ENCODE peak calls at places on chromosomes 4 and X, in six cellular contexts. F is sigmoid colon, Y is upper lobe of left lung, E is SK-N-SH, D is heart right ventricle, C is HepG2. U is an unnamed sample.

GRCh38 chr4:123811763-123812390 is 415.3 kb downstream of the SPRY1 start:
- DNase-seq in F (no peak), Y (no peak), E (no peak), D (no peak), C (no peak), U (no peak)

GRCh38 chrX:71181910-71182799 is 37.5 kb downstream of the NLGN3 start:
- DNase-seq in F (peak; percentile 94), Y (peak; percentile 89), E (peak; percentile 77), D (peak; percentile 92), C (peak; percentile 95), U (peak; percentile 66)

GRCh38 chr4:16897351-16897750 is 1.1 kb downstream of the LDB2 start:
- DNase-seq in F (no peak), Y (no peak), E (no peak), D (no peak), C (no peak), U (no peak)

GRCh38 chr4:82782626-82783025 is 16.0 kb downstream of the SCD5 start:
- DNase-seq in F (no peak), Y (no peak), E (no peak), D (no peak), C (no peak), U (no peak)

GRCh38 chr4:181728567-181728966 is 514.6 kb upstream of the TENM3 start:
- DNase-seq in F (no peak), Y (no peak), E (no peak), D (no peak), C (no peak), U (no peak)

GRCh38 chrX:43349363-43349762 is 306.7 kb upstream of the MAOA start:
- DNase-seq in F (no peak), Y (peak; percentile 37), E (peak; percentile 25), D (no peak), C (peak; percentile 44), U (no peak)

GRCh38 chr4:7169134-7169533 is 23.2 kb upstream of the SORCS2 start:
- DNase-seq in F (no peak), Y (peak; percentile 14), E (no peak), D (no peak), C (no peak), U (no peak)

GRCh38 chr4:165192956-165193355 is 14.4 kb upstream of the KLHL2 start:
- DNase-seq in F (no peak), Y (no peak), E (no peak), D (no peak), C (no peak), U (no peak)

GRCh38 chr4:137531951-137532868 is at the start of gene PCDH18:
- DNase-seq in F (peak; percentile 97), Y (peak; percentile 66), E (peak; percentile 59), D (peak; percentile 92), C (no peak), U (no peak)

GRCh38 chrX:151488677-151489076 is 74.8 kb upstream of the PASD1 start:
- DNase-seq in F (no peak), Y (no peak), E (peak; percentile 5), D (no peak), C (peak; percentile 3), U (no peak)

GRCh38 chr4:74423101-74423500 is 21.8 kb upstream of the AREG start:
- DNase-seq in F (no peak), Y (no peak), E (no peak), D (peak; percentile 68), C (no peak), U (no peak)

GRCh38 chr4:169254546-169254983 is 16.2 kb downstream of the SH3RF1 start:
- DNase-seq in F (no peak), Y (peak; percentile 40), E (no peak), D (peak; percentile 41), C (peak; percentile 67), U (no peak)

GRCh38 chr4:45280121-45280520 is 553.8 kb upstream of the GNPDA2 start:
- DNase-seq in F (no peak), Y (no peak), E (no peak), D (no peak), C (no peak), U (no peak)

GRCh38 chr4:141133146-141134006 is at the start of gene RNF150:
- DNase-seq in F (peak; percentile 90), Y (peak; percentile 53), E (peak; percentile 87), D (peak; percentile 84), C (peak; percentile 65), U (no peak)

GRCh38 chr4:109548655-109549054 is 11.4 kb upstream of the MCUB start:
- DNase-seq in F (no peak), Y (peak; percentile 46), E (no peak), D (peak; percentile 22), C (no peak), U (no peak)

GRCh38 chr4:127309360-127310095 is 323.2 kb upstream of the INTU start:
- DNase-seq in F (no peak), Y (no peak), E (no peak), D (no peak), C (no peak), U (no peak)

GRCh38 chrX:100417671-100418070 is 7.6 kb upstream of the PCDH19 start:
- DNase-seq in F (no peak), Y (no peak), E (no peak), D (peak; percentile 27), C (no peak), U (no peak)

GRCh38 chrX:140480765-140481164 is 24.1 kb downstream of the SOX3 start:
- DNase-seq in F (no peak), Y (no peak), E (no peak), D (no peak), C (no peak), U (no peak)

GRCh38 chr4:88177981-88178632 is 19.7 kb upstream of the ABCG2 start:
- DNase-seq in F (no peak), Y (peak; percentile 84), E (no peak), D (no peak), C (peak; percentile 28), U (no peak)

GRCh38 chr4:64068096-64068495 is 341.2 kb downstream of the TECRL start:
- DNase-seq in F (no peak), Y (no peak), E (no peak), D (no peak), C (no peak), U (no peak)

GRCh38 chr4:83230928-83231327 is 53.7 kb downstream of the COQ2 start:
- DNase-seq in F (no peak), Y (no peak), E (no peak), D (no peak), C (no peak), U (no peak)

GRCh38 chr4:88264338-88264737 is 20.0 kb downstream of the PPM1K start:
- DNase-seq in F (no peak), Y (no peak), E (no peak), D (no peak), C (no peak), U (no peak)

GRCh38 chr4:164396439-164396838 is 357.5 kb upstream of the SMIM31 start:
- DNase-seq in F (no peak), Y (no peak), E (no peak), D (no peak), C (no peak), U (no peak)

GRCh38 chr4:174358823-174359222 is 75.1 kb downstream of the CEP44 start:
- DNase-seq in F (no peak), Y (no peak), E (no peak), D (no peak), C (no peak), U (no peak)

GRCh38 chr4:42074294-42074693 is 78.2 kb downstream of the BEND4 start:
- DNase-seq in F (no peak), Y (no peak), E (no peak), D (no peak), C (no peak), U (no peak)

GRCh38 chr4:21986312-21986711 is 37.7 kb upstream of the KCNIP4 start:
- DNase-seq in F (no peak), Y (no peak), E (no peak), D (no peak), C (no peak), U (no peak)

GRCh38 chr4:92121099-92121498 is 182.7 kb upstream of the GRID2 start:
- DNase-seq in F (no peak), Y (no peak), E (no peak), D (peak; percentile 5), C (no peak), U (no peak)

GRCh38 chrX:106928227-106928626 is 8.0 kb downstream of the CLDN2 start:
- DNase-seq in F (no peak), Y (no peak), E (no peak), D (no peak), C (no peak), U (no peak)

GRCh38 chrX:54807524-54808108 is at the start of gene MAGED2:
- DNase-seq in F (no peak), Y (no peak), E (peak; percentile 62), D (peak; percentile 27), C (no peak), U (peak; percentile 33)

GRCh38 chrX:11446951-11447350 is 153.7 kb downstream of the AMELX start:
- DNase-seq in F (no peak), Y (no peak), E (no peak), D (no peak), C (no peak), U (no peak)

GRCh38 chrX:69539437-69539836 is 35.3 kb downstream of the NALF2 start:
- DNase-seq in F (no peak), Y (no peak), E (no peak), D (no peak), C (no peak), U (no peak)
- H3K9me3 ChIP-seq in F (no peaks in the 10 kb centered on the region), Y (no peaks in the 10 kb centered on the region), E (no peaks in the 10 kb centered on the region), D (no peaks in the 10 kb centered on the region), C (no peaks in the 10 kb centered on the region), U (no peaks in the 10 kb centered on the region)

DNA sequence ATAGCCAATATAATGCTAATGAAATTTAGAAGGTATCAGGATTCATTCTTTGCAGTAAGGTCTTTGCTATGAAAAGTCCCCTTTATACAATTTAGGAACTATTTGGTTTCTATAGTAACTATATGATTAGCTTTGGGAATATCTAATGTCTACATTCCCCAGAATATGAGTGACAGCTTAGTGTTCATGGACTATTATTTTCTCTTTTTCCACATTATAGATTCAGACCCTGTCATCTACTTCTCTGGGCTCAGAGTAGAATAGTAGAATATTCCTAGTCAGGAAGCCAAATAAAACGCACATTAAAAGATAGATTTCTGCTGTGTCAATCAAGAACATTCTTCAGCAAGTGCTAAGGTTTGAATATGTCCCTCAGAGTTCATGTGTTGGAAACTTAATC is 26.1 kb upstream of the SULT1B1 start:
- DNase-seq in F (no peak), Y (no peak), E (no peak), D (no peak), C (no peak), U (no peak)
- H3K9me3 ChIP-seq in F (no peaks in the 10 kb centered on the region), Y (no peaks in the 10 kb centered on the region), E (no peaks in the 10 kb centered on the region), D (no peaks in the 10 kb centered on the region), C (no peaks in the 10 kb centered on the region), U (no peaks in the 10 kb centered on the region)

GRCh38 chrX:143754183-143754582 is 33.6 kb upstream of the SPANXN2 start:
- DNase-seq in F (no peak), Y (no peak), E (no peak), D (no peak), C (no peak), U (no peak)

GRCh38 chrX:143757375-143757774 is 36.8 kb upstream of the SPANXN2 start:
- DNase-seq in F (no peak), Y (no peak), E (peak; percentile 8), D (no peak), C (no peak), U (no peak)

GRCh38 chrX:143757887-143758286 is 37.3 kb upstream of the SPANXN2 start:
- DNase-seq in F (no peak), Y (no peak), E (no peak), D (no peak), C (no peak), U (no peak)
- H3K9me3 ChIP-seq in F (no peaks in the 10 kb centered on the region), Y (peaks cover 6% of the 10 kb centered on the region), E (no peaks in the 10 kb centered on the region), D (no peaks in the 10 kb centered on the region), C (peaks cover 57% of the 10 kb centered on the region), U (no peaks in the 10 kb centered on the region)

GRCh38 chr4:156734965-156735895 is 236.4 kb downstream of the PDGFC start:
- DNase-seq in F (no peak), Y (no peak), E (no peak), D (no peak), C (no peak), U (no peak)
- H3K9me3 ChIP-seq in F (peaks cover 7% of the 10 kb centered on the region), Y (peaks cover 10% of the 10 kb centered on the region), E (peaks cover 32% of the 10 kb centered on the region), D (peaks cover 35% of the 10 kb centered on the region), C (peaks cover 28% of the 10 kb centered on the region), U (no peaks in the 10 kb centered on the region)

GRCh38 chrX:46737041-46737440 is 21.9 kb downstream of the SLC9A7 start:
- DNase-seq in F (no peak), Y (no peak), E (no peak), D (no peak), C (no peak), U (no peak)
- H3K9me3 ChIP-seq in F (no peaks in the 10 kb centered on the region), Y (peaks cover 22% of the 10 kb centered on the region), E (peaks cover 7% of the 10 kb centered on the region), D (peaks cover 16% of the 10 kb centered on the region), C (peaks cover 8% of the 10 kb centered on the region), U (no peaks in the 10 kb centered on the region)